ENCODE peak calls at places on chromosomes 6 and 20, in seven cellular contexts. One of them, this sample, is unnamed.

GRCh38 chr6:56222509-56222908 is 24.9 kb downstream of the COL21A1 start:
- DNase-seq in psoas muscle: no peak
- DNase-seq in esophagus muscularis mucosa: no peak
- DNase-seq in CD4-positive, alpha-beta T cell: no peak
- DNase-seq in GM10248: no peak
- DNase-seq in pancreas: no peak
- DNase-seq in GM13977: no peak
- DNase-seq in this sample: no peak

GRCh38 chr20:17343091-17343490 is 116.3 kb downstream of the PCSK2 start:
- DNase-seq in CD4-positive, alpha-beta T cell: no peak
- DNase-seq in GM10248: no peak
- DNase-seq in GM13977: no peak
- DNase-seq in pancreas: no peak
- DNase-seq in psoas muscle: no peak
- DNase-seq in esophagus muscularis mucosa: no peak
- DNase-seq in this sample: no peak

GRCh38 chr20:64268180-64268579 is 12.6 kb downstream of the PCMTD2 start:
- DNase-seq in CD4-positive, alpha-beta T cell: no peak
- DNase-seq in pancreas: no peak
- DNase-seq in GM10248: no peak
- DNase-seq in psoas muscle: no peak
- DNase-seq in esophagus muscularis mucosa: no peak
- DNase-seq in GM13977: no peak
- DNase-seq in this sample: no peak

GRCh38 chr6:27237089-27237723 is 10.3 kb upstream of the PRSS16 start:
- DNase-seq in GM13977: no peak
- DNase-seq in esophagus muscularis mucosa: no peak
- DNase-seq in GM10248: no peak
- DNase-seq in pancreas: no peak
- DNase-seq in CD4-positive, alpha-beta T cell: no peak
- DNase-seq in psoas muscle: no peak
- DNase-seq in this sample: no peak

GRCh38 chr20:53712212-53712977 is 118.8 kb upstream of the ZNF217 start:
- DNase-seq in psoas muscle: no peak
- DNase-seq in CD4-positive, alpha-beta T cell: no peak
- DNase-seq in esophagus muscularis mucosa: no peak
- DNase-seq in pancreas: no peak
- DNase-seq in GM10248: no peak
- DNase-seq in GM13977: no peak
- DNase-seq in this sample: no peak

GRCh38 chr20:35773154-35773751 is 1.4 kb downstream of the PHF20 start:
- DNase-seq in psoas muscle: no peak
- DNase-seq in CD4-positive, alpha-beta T cell: peak; percentile 5
- DNase-seq in esophagus muscularis mucosa: no peak
- DNase-seq in GM10248: peak; percentile 40
- DNase-seq in pancreas: peak; percentile 34
- DNase-seq in GM13977: peak; percentile 31
- DNase-seq in this sample: peak; percentile 54

GRCh38 chr6:139965393-139965792 is 590.9 kb upstream of the CITED2 start:
- DNase-seq in GM10248: no peak
- DNase-seq in pancreas: no peak
- DNase-seq in CD4-positive, alpha-beta T cell: no peak
- DNase-seq in esophagus muscularis mucosa: no peak
- DNase-seq in psoas muscle: no peak
- DNase-seq in GM13977: no peak
- DNase-seq in this sample: no peak

GRCh38 chr20:57716202-57716601 is 6.4 kb upstream of the PMEPA1 start:
- DNase-seq in GM10248: no peak
- DNase-seq in pancreas: no peak
- DNase-seq in GM13977: no peak
- DNase-seq in esophagus muscularis mucosa: no peak
- DNase-seq in CD4-positive, alpha-beta T cell: no peak
- DNase-seq in psoas muscle: no peak
- DNase-seq in this sample: no peak

GRCh38 chr20:24833592-24833991 is 115.5 kb upstream of the CST7 start:
- DNase-seq in CD4-positive, alpha-beta T cell: no peak
- DNase-seq in esophagus muscularis mucosa: no peak
- DNase-seq in pancreas: no peak
- DNase-seq in GM10248: no peak
- DNase-seq in GM13977: no peak
- DNase-seq in psoas muscle: no peak
- DNase-seq in this sample: no peak

GRCh38 chr6:36963451-36964290 is 9.1 kb downstream of the PI16 start:
- DNase-seq in psoas muscle: no peak
- DNase-seq in esophagus muscularis mucosa: no peak
- DNase-seq in CD4-positive, alpha-beta T cell: no peak
- DNase-seq in pancreas: no peak
- DNase-seq in GM13977: no peak
- DNase-seq in GM10248: peak; percentile 63
- DNase-seq in this sample: no peak

GRCh38 chr6:45667265-45667664 is 289.5 kb upstream of the SUPT3H start:
- DNase-seq in esophagus muscularis mucosa: no peak
- DNase-seq in pancreas: no peak
- DNase-seq in GM13977: no peak
- DNase-seq in CD4-positive, alpha-beta T cell: no peak
- DNase-seq in psoas muscle: no peak
- DNase-seq in GM10248: no peak
- DNase-seq in this sample: no peak

GRCh38 chr20:53582574-53583351 is 10.9 kb downstream of the ZNF217 start:
- DNase-seq in pancreas: peak; percentile 16
- DNase-seq in GM13977: no peak
- DNase-seq in CD4-positive, alpha-beta T cell: no peak
- DNase-seq in GM10248: no peak
- DNase-seq in psoas muscle: no peak
- DNase-seq in esophagus muscularis mucosa: no peak
- DNase-seq in this sample: peak; percentile 26

GRCh38 chr6:72238900-72239299 is 352.6 kb downstream of the RIMS1 start:
- DNase-seq in GM13977: no peak
- DNase-seq in pancreas: no peak
- DNase-seq in esophagus muscularis mucosa: no peak
- DNase-seq in CD4-positive, alpha-beta T cell: no peak
- DNase-seq in psoas muscle: no peak
- DNase-seq in GM10248: no peak
- DNase-seq in this sample: no peak

GRCh38 chr20:43727980-43728590 is 1.3 kb upstream of the GTSF1L start:
- DNase-seq in esophagus muscularis mucosa: no peak
- DNase-seq in GM10248: no peak
- DNase-seq in psoas muscle: no peak
- DNase-seq in pancreas: no peak
- DNase-seq in GM13977: no peak
- DNase-seq in CD4-positive, alpha-beta T cell: no peak
- DNase-seq in this sample: no peak

GRCh38 chr6:168852336-168852884 is 401.2 kb downstream of the THBS2 start:
- DNase-seq in esophagus muscularis mucosa: no peak
- DNase-seq in pancreas: no peak
- DNase-seq in GM10248: no peak
- DNase-seq in psoas muscle: no peak
- DNase-seq in GM13977: no peak
- DNase-seq in CD4-positive, alpha-beta T cell: no peak
- DNase-seq in this sample: no peak

GRCh38 chr6:61592238-61592637 is 693.8 kb downstream of the KHDRBS2 start:
- DNase-seq in GM13977: no peak
- DNase-seq in GM10248: no peak
- DNase-seq in pancreas: no peak
- DNase-seq in psoas muscle: no peak
- DNase-seq in esophagus muscularis mucosa: no peak
- DNase-seq in CD4-positive, alpha-beta T cell: no peak
- DNase-seq in this sample: no peak

GRCh38 chr6:108755257-108756240 is 92.7 kb upstream of the ARMC2 start:
- DNase-seq in psoas muscle: no peak
- DNase-seq in CD4-positive, alpha-beta T cell: no peak
- DNase-seq in pancreas: peak; percentile 10
- DNase-seq in GM13977: no peak
- DNase-seq in esophagus muscularis mucosa: no peak
- DNase-seq in GM10248: no peak
- DNase-seq in this sample: no peak

GRCh38 chr6:146785001-146785585 is 186.3 kb downstream of the ADGB start:
- DNase-seq in pancreas: no peak
- DNase-seq in CD4-positive, alpha-beta T cell: no peak
- DNase-seq in psoas muscle: no peak
- DNase-seq in GM13977: no peak
- DNase-seq in GM10248: no peak
- DNase-seq in esophagus muscularis mucosa: no peak
- DNase-seq in this sample: no peak

DNA sequence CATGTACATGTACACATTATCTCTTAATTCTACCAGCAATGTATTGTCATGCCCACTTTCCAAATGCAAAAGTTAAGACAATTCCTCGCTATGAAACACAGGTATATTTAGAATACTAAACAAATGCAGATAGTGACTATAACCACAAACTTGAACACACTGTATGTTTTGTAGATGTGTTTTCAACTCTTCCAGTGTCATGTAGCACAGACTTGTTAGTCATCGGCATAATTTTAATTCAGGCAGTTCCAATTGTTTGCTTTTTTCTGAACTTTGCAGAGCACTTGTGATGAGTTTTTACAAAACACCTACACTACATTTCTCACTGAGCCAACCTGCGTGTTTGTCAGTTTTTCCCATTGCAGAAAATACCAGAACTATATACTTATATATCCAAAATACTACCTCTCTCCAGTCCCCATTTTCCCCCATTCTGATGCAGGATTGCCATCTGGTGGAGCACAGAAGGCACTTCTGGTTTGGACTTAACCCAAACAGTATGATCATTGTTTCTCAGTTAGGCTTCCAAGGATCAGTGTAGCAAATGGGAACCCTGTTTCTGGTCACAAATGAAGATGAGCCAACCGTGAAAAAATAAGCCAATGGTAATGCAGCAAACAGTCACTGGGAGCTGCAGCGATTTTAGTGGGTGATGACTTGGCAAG is 143.4 kb downstream of the ADGRB3 start:
- DNase-seq in psoas muscle: no peak
- DNase-seq in GM13977: no peak
- DNase-seq in GM10248: peak; percentile 7
- DNase-seq in pancreas: peak; percentile 12
- DNase-seq in CD4-positive, alpha-beta T cell: no peak
- DNase-seq in esophagus muscularis mucosa: no peak
- DNase-seq in this sample: no peak
- TF ChIP-seq CTCF in psoas muscle: peak; percentile 54
- TF ChIP-seq CTCF in GM13977: peak; percentile 52
- TF ChIP-seq CTCF in GM10248: peak; percentile 41
- TF ChIP-seq CTCF in pancreas: peak; percentile 20
- TF ChIP-seq CTCF in CD4-positive, alpha-beta T cell: no peak
- TF ChIP-seq CTCF in esophagus muscularis mucosa: peak; percentile 35
- TF ChIP-seq CTCF in this sample: no peak

GRCh38 chr20:32943490-32944052 is 60.7 kb downstream of the SUN5 start:
- DNase-seq in GM10248: no peak
- DNase-seq in GM13977: no peak
- DNase-seq in psoas muscle: no peak
- DNase-seq in esophagus muscularis mucosa: no peak
- DNase-seq in CD4-positive, alpha-beta T cell: no peak
- DNase-seq in pancreas: no peak
- DNase-seq in this sample: no peak

GRCh38 chr20:32946629-32947028 is 57.6 kb downstream of the SUN5 start:
- DNase-seq in pancreas: no peak
- DNase-seq in psoas muscle: no peak
- DNase-seq in GM13977: no peak
- DNase-seq in GM10248: no peak
- DNase-seq in esophagus muscularis mucosa: no peak
- DNase-seq in CD4-positive, alpha-beta T cell: no peak
- DNase-seq in this sample: no peak

GRCh38 chr20:32941155-32941885 is 62.9 kb downstream of the SUN5 start:
- DNase-seq in esophagus muscularis mucosa: no peak
- DNase-seq in psoas muscle: no peak
- DNase-seq in CD4-positive, alpha-beta T cell: no peak
- DNase-seq in pancreas: no peak
- DNase-seq in GM10248: no peak
- DNase-seq in GM13977: no peak
- DNase-seq in this sample: no peak

GRCh38 chr20:32945710-32946221 is 58.5 kb downstream of the SUN5 start:
- DNase-seq in esophagus muscularis mucosa: no peak
- DNase-seq in GM10248: no peak
- DNase-seq in psoas muscle: no peak
- DNase-seq in CD4-positive, alpha-beta T cell: no peak
- DNase-seq in pancreas: no peak
- DNase-seq in GM13977: no peak
- DNase-seq in this sample: no peak
- TF ChIP-seq CTCF in esophagus muscularis mucosa: no peak
- TF ChIP-seq CTCF in GM10248: peak; percentile 1
- TF ChIP-seq CTCF in psoas muscle: peak; percentile 40
- TF ChIP-seq CTCF in CD4-positive, alpha-beta T cell: peak; percentile 73
- TF ChIP-seq CTCF in pancreas: no peak
- TF ChIP-seq CTCF in GM13977: peak; percentile 39
- TF ChIP-seq CTCF in this sample: no peak

GRCh38 chr6:113651120-113651519 is 206.0 kb upstream of the MARCKS start:
- DNase-seq in pancreas: no peak
- DNase-seq in GM10248: no peak
- DNase-seq in esophagus muscularis mucosa: no peak
- DNase-seq in psoas muscle: no peak
- DNase-seq in CD4-positive, alpha-beta T cell: no peak
- DNase-seq in GM13977: no peak
- DNase-seq in this sample: no peak
- TF ChIP-seq CTCF in pancreas: no peak
- TF ChIP-seq CTCF in GM10248: no peak
- TF ChIP-seq CTCF in esophagus muscularis mucosa: no peak
- TF ChIP-seq CTCF in psoas muscle: no peak
- TF ChIP-seq CTCF in CD4-positive, alpha-beta T cell: no peak
- TF ChIP-seq CTCF in GM13977: no peak
- TF ChIP-seq CTCF in this sample: no peak

DNA sequence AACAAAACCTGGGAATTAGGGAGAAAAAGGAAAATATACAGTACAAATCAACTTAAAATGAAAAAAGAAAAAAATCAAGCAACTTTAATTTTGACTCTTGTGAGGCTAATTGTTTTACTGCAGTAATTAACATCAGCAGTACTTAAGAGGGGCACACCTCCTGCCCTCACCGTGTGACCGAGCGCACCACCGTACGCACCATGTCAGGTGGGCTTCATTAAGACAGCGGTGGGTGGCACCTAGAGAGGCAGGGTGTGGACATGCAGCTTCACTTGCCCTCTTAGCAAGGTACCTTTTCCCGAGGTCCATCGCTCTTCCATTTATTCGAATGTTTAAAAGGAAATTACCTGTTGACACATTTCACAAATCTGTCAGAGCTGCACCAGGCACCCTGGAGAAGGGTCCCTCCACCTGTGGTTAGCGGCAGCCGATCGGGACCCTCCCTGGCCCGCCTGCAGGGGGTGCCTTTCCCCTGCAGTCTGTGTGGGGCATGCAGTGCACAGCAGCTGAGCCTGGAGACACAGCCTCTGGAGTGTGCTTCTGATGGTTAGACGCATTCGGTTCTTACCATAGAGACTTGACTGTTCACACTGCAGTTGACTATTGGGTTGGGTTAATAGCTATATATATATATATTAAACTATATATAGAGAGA is 184.1 kb downstream of the TMEM242 start:
- DNase-seq in CD4-positive, alpha-beta T cell: no peak
- DNase-seq in GM13977: no peak
- DNase-seq in GM10248: no peak
- DNase-seq in esophagus muscularis mucosa: no peak
- DNase-seq in pancreas: no peak
- DNase-seq in psoas muscle: no peak
- DNase-seq in this sample: no peak
- TF ChIP-seq CTCF in CD4-positive, alpha-beta T cell: no peak
- TF ChIP-seq CTCF in GM13977: no peak
- TF ChIP-seq CTCF in GM10248: no peak
- TF ChIP-seq CTCF in esophagus muscularis mucosa: no peak
- TF ChIP-seq CTCF in pancreas: no peak
- TF ChIP-seq CTCF in psoas muscle: peak; percentile 36
- TF ChIP-seq CTCF in this sample: no peak